ENCODE peak calls at places on chromosomes 7 and 10, in ten cellular contexts. One of them, this sample, is unnamed.

GRCh38 chr7:14988941-14989340 is 86.4 kb upstream of the DGKB start:
- DNase-seq in MCF 10A: no peak
- DNase-seq in MM.1S: no peak
- DNase-seq in BJ: no peak
- DNase-seq in HCT116: no peak
- DNase-seq in testis: no peak
- DNase-seq in GM13977: no peak
- DNase-seq in cardiac muscle cell: peak
- DNase-seq in AG04449: peak
- DNase-seq in brain microvascular endothelial cell: no peak
- DNase-seq in this sample: no peak

GRCh38 chr7:135273581-135273980 is 39.9 kb downstream of the STRA8 start:
- DNase-seq in MCF 10A: no peak
- DNase-seq in MM.1S: no peak
- DNase-seq in BJ: no peak
- DNase-seq in HCT116: no peak
- DNase-seq in testis: no peak
- DNase-seq in GM13977: no peak
- DNase-seq in cardiac muscle cell: no peak
- DNase-seq in AG04449: no peak
- DNase-seq in brain microvascular endothelial cell: no peak
- DNase-seq in this sample: no peak

GRCh38 chr7:148940702-148941597 is 56.9 kb upstream of the EZH2 start:
- DNase-seq in MCF 10A: peak
- DNase-seq in MM.1S: peak
- DNase-seq in BJ: peak
- DNase-seq in HCT116: peak
- DNase-seq in testis: peak
- DNase-seq in GM13977: peak
- DNase-seq in cardiac muscle cell: peak
- DNase-seq in AG04449: peak
- DNase-seq in brain microvascular endothelial cell: peak
- DNase-seq in this sample: peak

GRCh38 chr7:46909601-46910051 is 672.3 kb downstream of the TNS3 start:
- DNase-seq in MCF 10A: peak
- DNase-seq in MM.1S: no peak
- DNase-seq in BJ: peak
- DNase-seq in HCT116: no peak
- DNase-seq in testis: no peak
- DNase-seq in GM13977: no peak
- DNase-seq in cardiac muscle cell: no peak
- DNase-seq in AG04449: no peak
- DNase-seq in brain microvascular endothelial cell: peak
- DNase-seq in this sample: no peak

GRCh38 chr10:72814134-72814790 is 79.3 kb upstream of the OIT3 start:
- DNase-seq in MCF 10A: no peak
- DNase-seq in MM.1S: no peak
- DNase-seq in BJ: no peak
- DNase-seq in HCT116: no peak
- DNase-seq in testis: no peak
- DNase-seq in GM13977: no peak
- DNase-seq in cardiac muscle cell: no peak
- DNase-seq in AG04449: no peak
- DNase-seq in brain microvascular endothelial cell: no peak
- DNase-seq in this sample: no peak

GRCh38 chr10:17115683-17116082 is 13.9 kb downstream of the CUBN start:
- DNase-seq in MCF 10A: no peak
- DNase-seq in MM.1S: no peak
- DNase-seq in BJ: no peak
- DNase-seq in HCT116: peak
- DNase-seq in testis: no peak
- DNase-seq in GM13977: no peak
- DNase-seq in cardiac muscle cell: no peak
- DNase-seq in AG04449: no peak
- DNase-seq in brain microvascular endothelial cell: peak
- DNase-seq in this sample: no peak

GRCh38 chr10:52108236-52108635 is 205.8 kb upstream of the DKK1 start:
- DNase-seq in MCF 10A: no peak
- DNase-seq in MM.1S: peak
- DNase-seq in BJ: no peak
- DNase-seq in HCT116: no peak
- DNase-seq in testis: no peak
- DNase-seq in GM13977: no peak
- DNase-seq in cardiac muscle cell: no peak
- DNase-seq in AG04449: no peak
- DNase-seq in brain microvascular endothelial cell: no peak
- DNase-seq in this sample: no peak

GRCh38 chr7:23403970-23404369 is 66.3 kb downstream of the IGF2BP3 start:
- DNase-seq in MCF 10A: no peak
- DNase-seq in MM.1S: no peak
- DNase-seq in BJ: no peak
- DNase-seq in HCT116: no peak
- DNase-seq in testis: no peak
- DNase-seq in GM13977: no peak
- DNase-seq in cardiac muscle cell: no peak
- DNase-seq in AG04449: no peak
- DNase-seq in brain microvascular endothelial cell: no peak
- DNase-seq in this sample: no peak

GRCh38 chr7:2313450-2314208 is 612 bp downstream of the SNX8 start:
- DNase-seq in MCF 10A: peak
- DNase-seq in MM.1S: no peak
- DNase-seq in BJ: no peak
- DNase-seq in HCT116: no peak
- DNase-seq in testis: no peak
- DNase-seq in GM13977: peak
- DNase-seq in cardiac muscle cell: no peak
- DNase-seq in AG04449: no peak
- DNase-seq in brain microvascular endothelial cell: no peak
- DNase-seq in this sample: peak

GRCh38 chr10:60123172-60123571 is 216.8 kb upstream of the CCDC6 start:
- DNase-seq in MCF 10A: peak
- DNase-seq in MM.1S: no peak
- DNase-seq in BJ: peak
- DNase-seq in HCT116: peak
- DNase-seq in testis: no peak
- DNase-seq in GM13977: no peak
- DNase-seq in cardiac muscle cell: no peak
- DNase-seq in AG04449: no peak
- DNase-seq in brain microvascular endothelial cell: peak
- DNase-seq in this sample: no peak

GRCh38 chr7:94509879-94510581 is 421 bp downstream of the CASD1 start:
- DNase-seq in MCF 10A: peak
- DNase-seq in MM.1S: peak
- DNase-seq in BJ: no peak
- DNase-seq in HCT116: no peak
- DNase-seq in testis: peak
- DNase-seq in GM13977: peak
- DNase-seq in cardiac muscle cell: peak
- DNase-seq in AG04449: no peak
- DNase-seq in brain microvascular endothelial cell: peak
- DNase-seq in this sample: peak

GRCh38 chr10:87670591-87670990 is 10.9 kb downstream of the PAPSS2 start:
- DNase-seq in MCF 10A: no peak
- DNase-seq in MM.1S: no peak
- DNase-seq in BJ: no peak
- DNase-seq in HCT116: no peak
- DNase-seq in testis: no peak
- DNase-seq in GM13977: no peak
- DNase-seq in cardiac muscle cell: no peak
- DNase-seq in AG04449: no peak
- DNase-seq in brain microvascular endothelial cell: no peak
- DNase-seq in this sample: no peak

GRCh38 chr10:71920540-71921318 is 43.5 kb upstream of the CHST3 start:
- DNase-seq in MCF 10A: peak
- DNase-seq in MM.1S: no peak
- DNase-seq in BJ: peak
- DNase-seq in HCT116: no peak
- DNase-seq in testis: no peak
- DNase-seq in GM13977: no peak
- DNase-seq in cardiac muscle cell: no peak
- DNase-seq in AG04449: no peak
- DNase-seq in brain microvascular endothelial cell: peak
- DNase-seq in this sample: no peak

GRCh38 chr7:26182706-26183105 is 17.8 kb downstream of the HNRNPA2B1 start:
- DNase-seq in MCF 10A: peak
- DNase-seq in MM.1S: no peak
- DNase-seq in BJ: no peak
- DNase-seq in HCT116: no peak
- DNase-seq in testis: no peak
- DNase-seq in GM13977: no peak
- DNase-seq in cardiac muscle cell: no peak
- DNase-seq in AG04449: no peak
- DNase-seq in brain microvascular endothelial cell: no peak
- DNase-seq in this sample: no peak

GRCh38 chr10:7027913-7028808 is 382.7 kb downstream of the SFMBT2 start:
- DNase-seq in MCF 10A: peak
- DNase-seq in MM.1S: no peak
- DNase-seq in BJ: no peak
- DNase-seq in HCT116: no peak
- DNase-seq in testis: no peak
- DNase-seq in GM13977: no peak
- DNase-seq in cardiac muscle cell: no peak
- DNase-seq in AG04449: no peak
- DNase-seq in brain microvascular endothelial cell: peak
- DNase-seq in this sample: no peak

GRCh38 chr10:103564799-103565365 is 71.4 kb downstream of the NEURL1 start:
- DNase-seq in MCF 10A: peak
- DNase-seq in MM.1S: peak
- DNase-seq in BJ: no peak
- DNase-seq in HCT116: peak
- DNase-seq in testis: peak
- DNase-seq in GM13977: peak
- DNase-seq in cardiac muscle cell: peak
- DNase-seq in AG04449: no peak
- DNase-seq in brain microvascular endothelial cell: peak
- DNase-seq in this sample: peak

GRCh38 chr10:117228210-117228609 is 12.7 kb upstream of the SLC18A2 start:
- DNase-seq in MCF 10A: no peak
- DNase-seq in MM.1S: no peak
- DNase-seq in BJ: no peak
- DNase-seq in HCT116: no peak
- DNase-seq in testis: no peak
- DNase-seq in GM13977: no peak
- DNase-seq in cardiac muscle cell: no peak
- DNase-seq in AG04449: no peak
- DNase-seq in brain microvascular endothelial cell: no peak
- DNase-seq in this sample: no peak

GRCh38 chr10:117224036-117224430 is 16.9 kb upstream of the SLC18A2 start:
- DNase-seq in MCF 10A: no peak
- DNase-seq in MM.1S: no peak
- DNase-seq in BJ: no peak
- DNase-seq in HCT116: no peak
- DNase-seq in testis: no peak
- DNase-seq in GM13977: no peak
- DNase-seq in cardiac muscle cell: no peak
- DNase-seq in AG04449: no peak
- DNase-seq in brain microvascular endothelial cell: no peak
- DNase-seq in this sample: no peak

GRCh38 chr10:117223413-117224035 is 17.4 kb upstream of the SLC18A2 start:
- DNase-seq in MCF 10A: no peak
- DNase-seq in MM.1S: no peak
- DNase-seq in BJ: no peak
- DNase-seq in HCT116: no peak
- DNase-seq in testis: no peak
- DNase-seq in GM13977: no peak
- DNase-seq in cardiac muscle cell: no peak
- DNase-seq in AG04449: no peak
- DNase-seq in brain microvascular endothelial cell: no peak
- DNase-seq in this sample: no peak

GRCh38 chr10:117224881-117225280 is 16.0 kb upstream of the SLC18A2 start:
- DNase-seq in MCF 10A: no peak
- DNase-seq in MM.1S: no peak
- DNase-seq in BJ: no peak
- DNase-seq in HCT116: no peak
- DNase-seq in testis: no peak
- DNase-seq in GM13977: no peak
- DNase-seq in cardiac muscle cell: no peak
- DNase-seq in AG04449: no peak
- DNase-seq in brain microvascular endothelial cell: no peak
- DNase-seq in this sample: no peak

GRCh38 chr10:117226813-117227451 is 14.0 kb upstream of the SLC18A2 start:
- DNase-seq in MCF 10A: peak
- DNase-seq in MM.1S: no peak
- DNase-seq in BJ: no peak
- DNase-seq in HCT116: peak
- DNase-seq in testis: peak
- DNase-seq in GM13977: peak
- DNase-seq in cardiac muscle cell: peak
- DNase-seq in AG04449: no peak
- DNase-seq in brain microvascular endothelial cell: peak
- DNase-seq in this sample: peak
- TF ChIP-seq CTCF in MCF 10A: peak
- TF ChIP-seq CTCF in MM.1S: peak
- TF ChIP-seq CTCF in BJ: peak
- TF ChIP-seq CTCF in HCT116: peak
- TF ChIP-seq CTCF in testis: no peak
- TF ChIP-seq CTCF in GM13977: peak
- TF ChIP-seq CTCF in cardiac muscle cell: peak
- TF ChIP-seq CTCF in AG04449: peak
- TF ChIP-seq CTCF in brain microvascular endothelial cell: peak
- TF ChIP-seq CTCF in this sample: peak

GRCh38 chr7:6447589-6448210 is at the start of gene DAGLB:
- DNase-seq in MCF 10A: peak
- DNase-seq in MM.1S: peak
- DNase-seq in BJ: peak
- DNase-seq in HCT116: peak
- DNase-seq in testis: peak
- DNase-seq in GM13977: peak
- DNase-seq in cardiac muscle cell: peak
- DNase-seq in AG04449: peak
- DNase-seq in brain microvascular endothelial cell: peak
- DNase-seq in this sample: peak
- TF ChIP-seq CTCF in MCF 10A: no peak
- TF ChIP-seq CTCF in MM.1S: no peak
- TF ChIP-seq CTCF in BJ: no peak
- TF ChIP-seq CTCF in HCT116: no peak
- TF ChIP-seq CTCF in testis: no peak
- TF ChIP-seq CTCF in GM13977: no peak
- TF ChIP-seq CTCF in cardiac muscle cell: no peak
- TF ChIP-seq CTCF in AG04449: no peak
- TF ChIP-seq CTCF in brain microvascular endothelial cell: no peak
- TF ChIP-seq CTCF in this sample: no peak

GRCh38 chr10:101566333-101567164 is 21.5 kb downstream of the POLL start:
- DNase-seq in MCF 10A: no peak
- DNase-seq in MM.1S: no peak
- DNase-seq in BJ: no peak
- DNase-seq in HCT116: no peak
- DNase-seq in testis: no peak
- DNase-seq in GM13977: peak
- DNase-seq in cardiac muscle cell: peak
- DNase-seq in AG04449: no peak
- DNase-seq in brain microvascular endothelial cell: no peak
- DNase-seq in this sample: peak
- TF ChIP-seq CTCF in MCF 10A: no peak
- TF ChIP-seq CTCF in MM.1S: no peak
- TF ChIP-seq CTCF in BJ: peak
- TF ChIP-seq CTCF in HCT116: no peak
- TF ChIP-seq CTCF in testis: no peak
- TF ChIP-seq CTCF in GM13977: no peak
- TF ChIP-seq CTCF in cardiac muscle cell: no peak
- TF ChIP-seq CTCF in AG04449: no peak
- TF ChIP-seq CTCF in brain microvascular endothelial cell: peak
- TF ChIP-seq CTCF in this sample: no peak

GRCh38 chr10:69123747-69124557 is at the start of gene VPS26A:
- DNase-seq in MCF 10A: peak
- DNase-seq in MM.1S: peak
- DNase-seq in BJ: peak
- DNase-seq in HCT116: peak
- DNase-seq in testis: peak
- DNase-seq in GM13977: peak
- DNase-seq in cardiac muscle cell: peak
- DNase-seq in AG04449: peak
- DNase-seq in brain microvascular endothelial cell: peak
- DNase-seq in this sample: peak
- TF ChIP-seq CTCF in MCF 10A: peak
- TF ChIP-seq CTCF in MM.1S: peak
- TF ChIP-seq CTCF in BJ: peak
- TF ChIP-seq CTCF in HCT116: no peak
- TF ChIP-seq CTCF in testis: no peak
- TF ChIP-seq CTCF in GM13977: peak
- TF ChIP-seq CTCF in cardiac muscle cell: no peak
- TF ChIP-seq CTCF in AG04449: peak
- TF ChIP-seq CTCF in brain microvascular endothelial cell: no peak
- TF ChIP-seq CTCF in this sample: no peak

This sample was measured in GM13976.